ENCODE peak calls at places on chromosomes 3 and 15, in seven cellular contexts. B, V, T, D, X, J and C are unnamed samples.
A peak's percentile ranks its signal among the peaks of the same experiment; 100 is the strongest.

GRCh38 chr3:34676431-34676830 is 878.0 kb downstream of the PDCD6IP start:
- ATAC-seq in V (peak; percentile 38), D (no peak), T (no peak), X (no peak), B (no peak), J (no peak), C (no peak)

GRCh38 chr3:45347329-45348000 is 40.9 kb upstream of the LARS2 start:
- ATAC-seq in B (no peak), D (no peak), V (no peak), T (no peak), X (no peak), J (no peak), C (no peak)

GRCh38 chr15:72146934-72147333 is 28.7 kb downstream of the SENP8 start:
- ATAC-seq in B (no peak), J (no peak), D (no peak), T (no peak), V (no peak), X (no peak), C (no peak)

GRCh38 chr15:60649845-60650548 is 171.1 kb upstream of the ICE2 start:
- ATAC-seq in B (peak; percentile 91), D (peak; percentile 95), X (peak; percentile 86), V (no peak), T (peak; percentile 18), J (peak; percentile 85), C (no peak)

GRCh38 chr3:171935261-171936123 is 92.3 kb downstream of the TMEM212 start:
- ATAC-seq in V (no peak), J (no peak), X (no peak), T (no peak), D (no peak), B (no peak), C (no peak)

GRCh38 chr3:31491660-31492059 is 41.1 kb upstream of the STT3B start:
- ATAC-seq in T (no peak), B (no peak), X (no peak), V (no peak), D (no peak), J (no peak), C (no peak)

GRCh38 chr15:55222588-55222987 is 25.8 kb upstream of the RSL24D1 start:
- ATAC-seq in T (no peak), X (no peak), V (no peak), B (peak; percentile 64), D (peak; percentile 12), J (no peak), C (no peak)

GRCh38 chr3:152657002-152657400 is 177.9 kb upstream of the P2RY1 start:
- ATAC-seq in V (no peak), T (no peak), D (no peak), B (no peak), X (no peak), J (no peak), C (no peak)

GRCh38 chr3:125359700-125360099 is 15.4 kb downstream of the ZNF148 start:
- ATAC-seq in B (no peak), D (no peak), X (no peak), V (no peak), T (no peak), J (no peak), C (no peak)

GRCh38 chr3:149407898-149408297 is 30.4 kb upstream of the TM4SF1 start:
- ATAC-seq in B (no peak), J (no peak), D (no peak), V (no peak), T (peak; percentile 93), X (no peak), C (no peak)

GRCh38 chr3:19734453-19734852 is 199.6 kb downstream of the EFHB start:
- ATAC-seq in B (no peak), T (peak; percentile 18), X (no peak), J (no peak), V (no peak), D (no peak), C (no peak)

GRCh38 chr3:175651716-175652115 is 792.6 kb downstream of the NAALADL2 start:
- ATAC-seq in D (no peak), X (no peak), B (no peak), T (no peak), V (no peak), J (no peak), C (no peak)